ENCODE peak calls at places on chromosomes 16 and 17, in ten cellular contexts. B is sigmoid colon, H is stomach, K is A549, Y is H1, P is ovary, J is SK-N-SH, G is tibial nerve, R is GM12878, Q is transverse colon. E is an unnamed sample.

GRCh38 chr16:53629151-53629550 is 74.5 kb downstream of the RPGRIP1L start:
- DNase-seq in B (no peak), H (no peak), K (no peak), Y (no peak), P (no peak), J (no peak), G (no peak), R (no peak), Q (no peak), E (no peak)

GRCh38 chr17:43745541-43745940 is 13.1 kb downstream of the SOST start:
- DNase-seq in B (no peak), H (no peak), K (no peak), Y (no peak), P (no peak), J (no peak), G (no peak), R (no peak), Q (no peak), E (no peak)

GRCh38 chr17:50147841-50148225 is 2.6 kb downstream of the PPP1R9B start:
- DNase-seq in B (no peak), H (no peak), K (no peak), Y (peak), P (peak), J (peak), G (no peak), R (no peak), Q (peak), E (no peak)

GRCh38 chr17:57328109-57328882 is 72.0 kb downstream of the MSI2 start:
- DNase-seq in B (no peak), H (no peak), K (no peak), Y (no peak), P (no peak), J (no peak), G (no peak), R (no peak), Q (no peak), E (no peak)

GRCh38 chr16:17777461-17777863 is 306.7 kb upstream of the XYLT1 start:
- DNase-seq in B (no peak), H (no peak), K (no peak), Y (no peak), P (no peak), J (no peak), G (no peak), R (no peak), Q (no peak), E (no peak)

GRCh38 chr17:44209786-44210341 is 9.6 kb downstream of the UBTF start:
- DNase-seq in B (no peak), H (no peak), K (no peak), Y (no peak), P (no peak), J (no peak), G (no peak), R (no peak), Q (no peak), E (no peak)

GRCh38 chr16:73062640-73063283 is 14.8 kb upstream of the ZFHX3 start:
- DNase-seq in B (peak), H (no peak), K (no peak), Y (peak), P (no peak), J (peak), G (no peak), R (no peak), Q (no peak), E (no peak)

GRCh38 chr16:20906225-20906870 is 5.8 kb downstream of the LYRM1 start:
- DNase-seq in B (no peak), H (no peak), K (no peak), Y (no peak), P (no peak), J (no peak), G (no peak), R (no peak), Q (no peak), E (no peak)

GRCh38 chr17:38421871-38422819 is 6.1 kb upstream of the ARHGAP23 start:
- DNase-seq in B (peak), H (no peak), K (no peak), Y (no peak), P (no peak), J (no peak), G (no peak), R (no peak), Q (no peak), E (no peak)

GRCh38 chr17:76204277-76204676 is 36.0 kb downstream of the RNF157 start:
- DNase-seq in B (no peak), H (no peak), K (peak), Y (no peak), P (no peak), J (no peak), G (no peak), R (no peak), Q (no peak), E (no peak)

GRCh38 chr17:17119533-17119932 is 77.3 kb downstream of the MPRIP start:
- DNase-seq in B (no peak), H (peak), K (no peak), Y (no peak), P (no peak), J (no peak), G (no peak), R (peak), Q (peak), E (no peak)

GRCh38 chr16:4548124-4548523 is 8.0 kb upstream of the C16orf96 start:
- DNase-seq in B (no peak), H (peak), K (no peak), Y (no peak), P (no peak), J (no peak), G (no peak), R (no peak), Q (no peak), E (no peak)

GRCh38 chr16:49858200-49859129 is 2.6 kb upstream of the ZNF423 start:
- DNase-seq in B (peak), H (no peak), K (peak), Y (peak), P (peak), J (peak), G (peak), R (no peak), Q (peak), E (peak)

GRCh38 chr16:10107081-10107480 is 75.1 kb downstream of the GRIN2A start:
- DNase-seq in B (no peak), H (no peak), K (no peak), Y (no peak), P (no peak), J (no peak), G (no peak), R (no peak), Q (no peak), E (no peak)

GRCh38 chr16:31273676-31274075 is 13.9 kb downstream of the ITGAM start:
- DNase-seq in B (no peak), H (no peak), K (no peak), Y (no peak), P (no peak), J (no peak), G (no peak), R (no peak), Q (no peak), E (no peak)

GRCh38 chr17:67525239-67526135 is 148.4 kb downstream of the PITPNC1 start:
- DNase-seq in B (no peak), H (peak), K (no peak), Y (no peak), P (no peak), J (no peak), G (no peak), R (no peak), Q (no peak), E (no peak)

GRCh38 chr17:57457188-57457587 is 200.9 kb downstream of the MSI2 start:
- DNase-seq in B (no peak), H (no peak), K (no peak), Y (no peak), P (no peak), J (no peak), G (no peak), R (no peak), Q (no peak), E (no peak)

GRCh38 chr17:57902117-57902799 is 52.4 kb upstream of the MRPS23 start:
- DNase-seq in B (no peak), H (no peak), K (no peak), Y (no peak), P (no peak), J (no peak), G (no peak), R (peak), Q (no peak), E (no peak)

GRCh38 chr17:39564201-39564828 is 43.4 kb downstream of the NEUROD2 start:
- DNase-seq in B (no peak), H (no peak), K (no peak), Y (peak), P (no peak), J (no peak), G (no peak), R (no peak), Q (no peak), E (no peak)

GRCh38 chr16:7268182-7268581 is 64.5 kb upstream of the RBFOX1 start:
- DNase-seq in B (no peak), H (no peak), K (peak), Y (peak), P (no peak), J (peak), G (no peak), R (no peak), Q (no peak), E (no peak)

GRCh38 chr17:7138800-7139381 is 24.3 kb upstream of the ASGR2 start:
- DNase-seq in B (no peak), H (no peak), K (no peak), Y (no peak), P (no peak), J (no peak), G (no peak), R (no peak), Q (no peak), E (no peak)

GRCh38 chr17:17512866-17513265 is 16.7 kb upstream of the RASD1 start:
- DNase-seq in B (no peak), H (no peak), K (no peak), Y (no peak), P (peak), J (no peak), G (no peak), R (no peak), Q (no peak), E (no peak)

GRCh38 chr17:48728232-48729231 is at the start of gene HOXB13:
- DNase-seq in B (peak), H (peak), K (peak), Y (no peak), P (no peak), J (peak), G (no peak), R (no peak), Q (peak), E (peak)

GRCh38 chr17:50035421-50035879 is 20.5 kb upstream of the ITGA3 start:
- DNase-seq in B (no peak), H (no peak), K (no peak), Y (no peak), P (no peak), J (peak), G (no peak), R (no peak), Q (no peak), E (peak)

GRCh38 chr17:16442141-16442540 is 26.8 kb downstream of the TRPV2 start:
- DNase-seq in B (no peak), H (no peak), K (no peak), Y (no peak), P (no peak), J (no peak), G (no peak), R (no peak), Q (no peak), E (no peak)

GRCh38 chr17:40017422-40018080 is 2.3 kb downstream of the CSF3 start:
- DNase-seq in B (no peak), H (no peak), K (no peak), Y (no peak), P (peak), J (peak), G (no peak), R (no peak), Q (no peak), E (no peak)

GRCh38 chr17:82037889-82038195 is 345 bp upstream of the DCXR start:
- DNase-seq in B (no peak), H (no peak), K (no peak), Y (no peak), P (no peak), J (no peak), G (no peak), R (no peak), Q (no peak), E (no peak)

GRCh38 chr17:59366773-59367656 is 35.6 kb downstream of the YPEL2 start:
- DNase-seq in B (peak), H (peak), K (no peak), Y (no peak), P (peak), J (no peak), G (no peak), R (no peak), Q (peak), E (no peak)

GRCh38 chr17:13704333-13704732 is 102.6 kb upstream of the HS3ST3A1 start:
- DNase-seq in B (no peak), H (no peak), K (no peak), Y (no peak), P (no peak), J (no peak), G (no peak), R (no peak), Q (no peak), E (no peak)

GRCh38 chr17:48545539-48545938 is 630 bp upstream of the HOXB2 start:
- DNase-seq in B (peak), H (no peak), K (no peak), Y (no peak), P (no peak), J (no peak), G (no peak), R (no peak), Q (no peak), E (no peak)

GRCh38 chr16:67326472-67327309 is at the start of the genes KCTD19 and LRRC36:
- DNase-seq in B (peak), H (peak), K (peak), Y (peak), P (peak), J (peak), G (no peak), R (no peak), Q (peak), E (peak)

GRCh38 chr17:4980644-4981216 is 6.7 kb downstream of the CAMTA2 start:
- DNase-seq in B (no peak), H (no peak), K (peak), Y (peak), P (no peak), J (peak), G (no peak), R (no peak), Q (no peak), E (no peak)

GRCh38 chr16:26787924-26788323 is 278.8 kb upstream of the C16orf82 start:
- DNase-seq in B (no peak), H (no peak), K (no peak), Y (no peak), P (no peak), J (peak), G (no peak), R (no peak), Q (no peak), E (no peak)

GRCh38 chr17:79841369-79842135 is 2.3 kb upstream of the CBX4 start:
- DNase-seq in B (no peak), H (no peak), K (no peak), Y (peak), P (peak), J (no peak), G (no peak), R (no peak), Q (no peak), E (no peak)

GRCh38 chr17:83079766-83080616 is 582 bp downstream of the METRNL start:
- DNase-seq in B (no peak), H (no peak), K (peak), Y (no peak), P (peak), J (peak), G (no peak), R (no peak), Q (no peak), E (no peak)

GRCh38 chr17:78128616-78129384 is at the start of gene TMC6:
- DNase-seq in B (peak), H (peak), K (peak), Y (peak), P (no peak), J (peak), G (no peak), R (no peak), Q (peak), E (peak)

GRCh38 chr17:80104321-80104955 is 3.1 kb downstream of the GAA start:
- DNase-seq in B (no peak), H (no peak), K (no peak), Y (no peak), P (peak), J (peak), G (no peak), R (no peak), Q (no peak), E (no peak)

GRCh38 chr16:23400387-23400930 is 52.5 kb downstream of the COG7 start:
- DNase-seq in B (peak), H (no peak), K (no peak), Y (no peak), P (peak), J (no peak), G (no peak), R (no peak), Q (no peak), E (no peak)

GRCh38 chr17:64683791-64684190 is 21.7 kb upstream of the SMURF2 start:
- DNase-seq in B (no peak), H (no peak), K (no peak), Y (no peak), P (no peak), J (no peak), G (no peak), R (no peak), Q (no peak), E (no peak)

GRCh38 chr16:67431805-67432476 is 1.0 kb downstream of the HSD11B2 start:
- DNase-seq in B (no peak), H (no peak), K (no peak), Y (no peak), P (no peak), J (peak), G (no peak), R (no peak), Q (no peak), E (no peak)

GRCh38 chr17:45314761-45315549 is 1.9 kb downstream of the MAP3K14 start:
- DNase-seq in B (no peak), H (no peak), K (peak), Y (no peak), P (no peak), J (no peak), G (no peak), R (no peak), Q (no peak), E (no peak)
- TF ChIP-seq EP300 in B (no peak), H (no peak), K (no peak), Y (no peak), P (no peak), J (no peak), G (no peak), R (peak), Q (no peak), E (no peak)

GRCh38 chr17:8226536-8227237 is 16.3 kb upstream of the AURKB start:
- DNase-seq in B (peak), H (peak), K (peak), Y (peak), P (peak), J (peak), G (peak), R (peak), Q (peak), E (peak)
- H3K4me3 ChIP-seq in B (peak), H (peak), K (peak), Y (peak), P (peak), J (peak), G (peak), R (peak), Q (peak), E (peak)

GRCh38 chr16:87383522-87384161 is at the start of gene FBXO31:
- DNase-seq in B (peak), H (peak), K (peak), Y (peak), P (peak), J (peak), G (peak), R (peak), Q (peak), E (peak)
- TF ChIP-seq EP300 in B (no peak), H (no peak), K (no peak), Y (no peak), P (no peak), J (no peak), G (peak), R (peak), Q (no peak), E (no peak)

DNA sequence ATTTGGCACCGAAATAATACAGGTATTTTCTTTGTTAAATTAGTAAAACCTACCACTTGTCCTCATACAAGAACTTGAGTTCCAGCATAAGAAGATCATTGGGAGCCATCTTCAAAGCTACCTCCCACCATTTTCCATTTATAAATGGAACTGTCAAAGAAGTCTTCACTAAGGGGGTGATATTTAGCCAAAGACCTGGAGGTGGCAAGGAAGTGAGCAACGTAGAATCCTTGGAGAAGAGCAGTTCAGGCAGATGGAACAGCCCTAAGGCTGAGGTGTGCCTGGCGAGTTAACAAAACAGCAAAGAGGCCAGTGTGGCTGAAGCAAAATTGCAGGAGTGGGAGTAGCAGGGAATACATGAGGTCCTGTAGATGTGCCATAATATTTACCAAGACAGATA is 1.8 kb downstream of the KCNJ16 start:
- DNase-seq in B (no peak), H (no peak), K (no peak), Y (no peak), P (no peak), J (no peak), G (no peak), R (no peak), Q (no peak), E (no peak)
- H3K4me3 ChIP-seq in B (no peak), H (no peak), K (no peak), Y (no peak), P (no peak), J (no peak), G (no peak), R (no peak), Q (no peak), E (no peak)

GRCh38 chr17:55825213-55825612 is 74.4 kb downstream of the PCTP start:
- DNase-seq in B (no peak), H (no peak), K (peak), Y (no peak), P (no peak), J (no peak), G (no peak), R (no peak), Q (no peak), E (no peak)
- TF ChIP-seq EP300 in B (no peak), H (no peak), K (no peak), Y (no peak), P (no peak), J (no peak), G (no peak), R (no peak), Q (no peak), E (no peak)

GRCh38 chr16:15827709-15828343 is 29.0 kb downstream of the MYH11 start:
- DNase-seq in B (peak), H (no peak), K (no peak), Y (no peak), P (no peak), J (no peak), G (no peak), R (no peak), Q (no peak), E (no peak)

GRCh38 chr16:15829460-15829859 is 27.4 kb downstream of the MYH11 start:
- DNase-seq in B (peak), H (peak), K (no peak), Y (no peak), P (peak), J (no peak), G (peak), R (no peak), Q (peak), E (no peak)

GRCh38 chr16:15833551-15833950 is 23.3 kb downstream of the MYH11 start:
- DNase-seq in B (no peak), H (no peak), K (no peak), Y (no peak), P (no peak), J (no peak), G (no peak), R (no peak), Q (no peak), E (no peak)

GRCh38 chr16:15832241-15832640 is 24.6 kb downstream of the MYH11 start:
- DNase-seq in B (no peak), H (no peak), K (no peak), Y (no peak), P (no peak), J (no peak), G (no peak), R (no peak), Q (no peak), E (no peak)

DNA sequence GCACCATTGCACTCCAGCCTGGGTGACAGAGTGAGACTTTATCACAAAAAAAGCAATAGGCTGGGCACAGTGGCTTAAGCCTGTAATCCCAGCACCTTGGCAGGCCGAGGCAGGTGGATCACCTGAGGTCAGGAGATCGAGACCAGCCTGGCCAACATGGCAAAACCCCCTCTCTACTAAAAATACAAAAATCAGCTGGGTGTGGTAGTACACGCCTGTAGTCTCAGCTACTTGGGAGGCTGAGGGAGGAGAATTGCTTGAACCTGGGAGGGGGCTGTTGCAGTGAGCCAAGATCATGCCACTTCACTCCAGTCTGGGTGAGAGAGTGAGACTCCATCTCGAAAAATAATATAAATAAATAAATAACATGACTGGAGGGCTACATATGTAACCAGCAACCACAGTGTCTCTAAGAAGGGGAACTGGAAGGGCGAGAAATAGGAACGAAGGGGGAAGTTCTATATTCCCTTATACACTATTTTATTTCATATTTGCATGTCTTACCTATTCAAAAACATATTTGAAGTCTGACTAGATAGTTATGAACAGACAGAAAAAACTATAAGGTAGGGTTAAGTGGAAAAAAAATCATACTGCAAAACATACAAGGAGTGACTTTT is 25.9 kb downstream of the MYH11 start:
- DNase-seq in B (no peak), H (no peak), K (no peak), Y (no peak), P (no peak), J (no peak), G (no peak), R (no peak), Q (no peak), E (no peak)
- H3K4me3 ChIP-seq in B (no peak), H (no peak), K (no peak), Y (no peak), P (no peak), J (no peak), G (no peak), R (no peak), Q (no peak), E (no peak)

E was measured in suprapubic skin.